ENCODE peak calls at places on chromosomes 4 and X, in nine cellular contexts. Q is epithelial cell of esophagus, E is dermis blood vessel endothelial cell, Y is EL, B is A549, R is nephron progenitor cell, A is brain microvascular endothelial cell, J is putamen, O is mesenchymal stem cell. T is an unnamed sample.
A peak's percentile ranks its signal among the peaks of the same experiment; 100 is the strongest.

GRCh38 chr4:186765138-186765537 is 41.5 kb upstream of the FAT1 start:
- DNase-seq in Q (peak; percentile 87), E (no peak), Y (peak; percentile 88), B (peak; percentile 31), R (no peak), A (no peak), J (no peak), O (no peak), T (no peak)

GRCh38 chr4:66357316-66357715 is 687.0 kb upstream of the EPHA5 start:
- DNase-seq in Q (no peak), E (no peak), Y (peak; percentile 78), B (no peak), R (no peak), A (peak; percentile 38), J (no peak), O (peak; percentile 23), T (no peak)

GRCh38 chr4:151833174-151833573 is 72.4 kb upstream of the GATB start:
- DNase-seq in Q (no peak), E (no peak), Y (no peak), B (no peak), R (no peak), A (no peak), J (no peak), O (no peak), T (no peak)

GRCh38 chr4:8740666-8741395 is 130.8 kb downstream of the HMX1 start:
- DNase-seq in Q (no peak), E (no peak), Y (no peak), B (no peak), R (no peak), A (no peak), J (no peak), O (no peak), T (no peak)

GRCh38 chrX:39752820-39753219 is 344.9 kb downstream of the BCOR start:
- DNase-seq in Q (peak; percentile 46), E (peak; percentile 76), Y (peak; percentile 53), B (no peak), R (no peak), A (no peak), J (no peak), O (peak; percentile 30), T (peak; percentile 27)

GRCh38 chr4:156476359-156476758 is 495.2 kb downstream of the PDGFC start:
- DNase-seq in Q (peak; percentile 95), E (peak; percentile 45), Y (peak; percentile 95), B (peak; percentile 42), R (no peak), A (peak; percentile 94), J (no peak), O (peak; percentile 97), T (no peak)

GRCh38 chr4:33626242-33626641 is 2618.1 kb downstream of the ARAP2 start:
- DNase-seq in Q (no peak), E (no peak), Y (no peak), B (no peak), R (no peak), A (no peak), J (no peak), O (no peak), T (no peak)

GRCh38 chr4:4606321-4606720 is 64.5 kb upstream of the STX18 start:
- DNase-seq in Q (no peak), E (peak; percentile 16), Y (peak; percentile 35), B (peak; percentile 7), R (no peak), A (peak; percentile 40), J (peak; percentile 9), O (peak; percentile 54), T (no peak)

GRCh38 chr4:20272411-20272872 is 20.7 kb downstream of the SLIT2 start:
- DNase-seq in Q (peak; percentile 80), E (no peak), Y (peak; percentile 77), B (no peak), R (no peak), A (no peak), J (no peak), O (peak; percentile 60), T (no peak)

GRCh38 chr4:32025840-32026459 is 1305.8 kb downstream of the PCDH7 start:
- DNase-seq in Q (peak; percentile 69), E (no peak), Y (no peak), B (peak; percentile 85), R (no peak), A (peak; percentile 3), J (no peak), O (peak; percentile 33), T (peak; percentile 38)

GRCh38 chrX:16839852-16840460 is 30.2 kb downstream of the RBBP7 start:
- DNase-seq in Q (peak; percentile 86), E (no peak), Y (peak; percentile 70), B (peak; percentile 39), R (no peak), A (peak; percentile 71), J (peak; percentile 53), O (peak; percentile 76), T (no peak)

GRCh38 chr4:89570931-89571330 is 263.3 kb upstream of the GPRIN3 start:
- DNase-seq in Q (no peak), E (no peak), Y (no peak), B (no peak), R (no peak), A (no peak), J (no peak), O (no peak), T (no peak)

GRCh38 chr4:168794881-168795280 is 215.2 kb downstream of the CBR4 start:
- DNase-seq in Q (no peak), E (no peak), Y (no peak), B (no peak), R (no peak), A (no peak), J (no peak), O (peak; percentile 55), T (no peak)

GRCh38 chr4:179164642-179165338 is 1722.6 kb upstream of the AGA start:
- DNase-seq in Q (no peak), E (no peak), Y (no peak), B (no peak), R (no peak), A (no peak), J (no peak), O (no peak), T (no peak)

GRCh38 chr4:121946644-121947043 is 5.2 kb downstream of the TRPC3 start:
- DNase-seq in Q (no peak), E (no peak), Y (no peak), B (no peak), R (no peak), A (no peak), J (no peak), O (no peak), T (no peak)

GRCh38 chrX:119455264-119455663 is 13.0 kb upstream of the SLC25A5 start:
- DNase-seq in Q (peak; percentile 83), E (no peak), Y (peak; percentile 31), B (peak; percentile 16), R (no peak), A (no peak), J (no peak), O (peak; percentile 29), T (no peak)